ENCODE peak calls at places on chromosomes 12 and 14, in eight cellular contexts. E, M, Z, N, P, K, G and R are unnamed samples.

GRCh38 chr14:58815046-58815701 is 177.4 kb downstream of the DACT1 start:
- DNase-seq in E (no peak), M (no peak), Z (peak), N (no peak), P (no peak), K (no peak), G (no peak), R (no peak)

GRCh38 chr12:2637371-2637770 is 157.4 kb upstream of the FKBP4 start:
- DNase-seq in E (no peak), M (no peak), Z (no peak), N (no peak), P (peak), K (no peak), G (no peak), R (peak)

GRCh38 chr12:124532331-124532750 is 35.1 kb downstream of the NCOR2 start:
- DNase-seq in E (no peak), M (no peak), Z (peak), N (peak), P (no peak), K (no peak), G (no peak), R (no peak)

GRCh38 chr12:31393004-31393550 is 67.1 kb upstream of the SINHCAF start:
- DNase-seq in E (no peak), M (no peak), Z (no peak), N (no peak), P (no peak), K (no peak), G (no peak), R (no peak)

GRCh38 chr14:38316922-38317321 is 61.0 kb upstream of the CLEC14A start:
- DNase-seq in E (no peak), M (no peak), Z (no peak), N (no peak), P (no peak), K (no peak), G (no peak), R (no peak)

GRCh38 chr14:52895000-52895399 is 55.9 kb downstream of the FERMT2 start:
- DNase-seq in E (no peak), M (no peak), Z (no peak), N (no peak), P (no peak), K (peak), G (no peak), R (no peak)

GRCh38 chr14:35932659-35933159 is 106.6 kb downstream of the BRMS1L start:
- DNase-seq in E (no peak), M (no peak), Z (no peak), N (no peak), P (no peak), K (no peak), G (peak), R (no peak)

GRCh38 chr12:3295648-3296408 is 195.2 kb upstream of the PRMT8 start:
- DNase-seq in E (no peak), M (no peak), Z (no peak), N (no peak), P (no peak), K (peak), G (no peak), R (peak)

GRCh38 chr14:90348270-90348669 is 16.5 kb upstream of the NRDE2 start:
- DNase-seq in E (no peak), M (no peak), Z (no peak), N (no peak), P (no peak), K (no peak), G (no peak), R (no peak)

GRCh38 chr12:115322275-115322674 is 638.3 kb upstream of the TBX3 start:
- DNase-seq in E (no peak), M (no peak), Z (no peak), N (no peak), P (no peak), K (peak), G (no peak), R (no peak)

GRCh38 chr12:124279846-124280360 is 15.0 kb upstream of the RFLNA start:
- DNase-seq in E (no peak), M (no peak), Z (no peak), N (no peak), P (no peak), K (no peak), G (no peak), R (no peak)

GRCh38 chr12:51639361-51639760 is 48.3 kb downstream of the SCN8A start:
- DNase-seq in E (no peak), M (no peak), Z (no peak), N (no peak), P (no peak), K (no peak), G (no peak), R (no peak)

GRCh38 chr14:72606879-72607278 is 287.0 kb downstream of the DPF3 start:
- DNase-seq in E (no peak), M (no peak), Z (no peak), N (no peak), P (no peak), K (no peak), G (no peak), R (no peak)

GRCh38 chr12:93813181-93813580 is 136.0 kb downstream of the CRADD start:
- DNase-seq in E (no peak), M (no peak), Z (no peak), N (no peak), P (no peak), K (peak), G (no peak), R (no peak)

GRCh38 chr14:30035361-30035760 is 107.7 kb upstream of the PRKD1 start:
- DNase-seq in E (no peak), M (no peak), Z (no peak), N (no peak), P (no peak), K (no peak), G (no peak), R (no peak)

GRCh38 chr12:40618621-40619020 is 73.6 kb upstream of the CNTN1 start:
- DNase-seq in E (no peak), M (no peak), Z (no peak), N (no peak), P (no peak), K (no peak), G (no peak), R (no peak)

GRCh38 chr12:122537021-122537420 is 10.0 kb downstream of the KNTC1 start:
- DNase-seq in E (no peak), M (no peak), Z (no peak), N (no peak), P (no peak), K (no peak), G (no peak), R (no peak)

GRCh38 chr12:100706029-100706428 is 88.5 kb upstream of the ANO4 start:
- DNase-seq in E (peak), M (no peak), Z (no peak), N (no peak), P (no peak), K (peak), G (no peak), R (no peak)

GRCh38 chr14:91369628-91370445 is 47.8 kb downstream of the CCDC88C start:
- DNase-seq in E (no peak), M (no peak), Z (no peak), N (no peak), P (no peak), K (peak), G (no peak), R (no peak)

GRCh38 chr12:88764781-88765470 is 184.7 kb upstream of the KITLG start:
- DNase-seq in E (no peak), M (no peak), Z (no peak), N (no peak), P (no peak), K (peak), G (no peak), R (no peak)

GRCh38 chr12:10184261-10184843 is 5.5 kb downstream of the TMEM52B start:
- DNase-seq in E (no peak), M (no peak), Z (no peak), N (no peak), P (no peak), K (peak), G (no peak), R (no peak)

GRCh38 chr14:100739306-100739705 is 12.6 kb downstream of the DLK1 start:
- DNase-seq in E (no peak), M (peak), Z (peak), N (no peak), P (peak), K (no peak), G (no peak), R (no peak)

GRCh38 chr14:72544615-72545387 is 349.1 kb downstream of the DPF3 start:
- DNase-seq in E (no peak), M (no peak), Z (no peak), N (peak), P (no peak), K (no peak), G (no peak), R (no peak)

GRCh38 chr12:108596854-108597558 is 878 bp downstream of the TMEM119 start:
- DNase-seq in E (no peak), M (no peak), Z (peak), N (no peak), P (no peak), K (no peak), G (no peak), R (no peak)

GRCh38 chr12:108599541-108599940 is 1.7 kb upstream of the TMEM119 start:
- DNase-seq in E (no peak), M (no peak), Z (no peak), N (no peak), P (no peak), K (no peak), G (no peak), R (no peak)

GRCh38 chr12:108597559-108598471 is at the start of gene TMEM119:
- DNase-seq in E (no peak), M (peak), Z (peak), N (no peak), P (no peak), K (peak), G (no peak), R (peak)

GRCh38 chr12:108599948-108600701 is 2.2 kb upstream of the TMEM119 start:
- DNase-seq in E (no peak), M (no peak), Z (no peak), N (no peak), P (no peak), K (no peak), G (no peak), R (no peak)

GRCh38 chr12:108598553-108599250 is 818 bp upstream of the TMEM119 start:
- DNase-seq in E (no peak), M (no peak), Z (no peak), N (no peak), P (no peak), K (no peak), G (no peak), R (no peak)
- H3K4me3 ChIP-seq in E (no peak), M (no peak), Z (no peak), N (no peak), P (no peak), K (no peak), G (no peak), R (no peak)

DNA sequence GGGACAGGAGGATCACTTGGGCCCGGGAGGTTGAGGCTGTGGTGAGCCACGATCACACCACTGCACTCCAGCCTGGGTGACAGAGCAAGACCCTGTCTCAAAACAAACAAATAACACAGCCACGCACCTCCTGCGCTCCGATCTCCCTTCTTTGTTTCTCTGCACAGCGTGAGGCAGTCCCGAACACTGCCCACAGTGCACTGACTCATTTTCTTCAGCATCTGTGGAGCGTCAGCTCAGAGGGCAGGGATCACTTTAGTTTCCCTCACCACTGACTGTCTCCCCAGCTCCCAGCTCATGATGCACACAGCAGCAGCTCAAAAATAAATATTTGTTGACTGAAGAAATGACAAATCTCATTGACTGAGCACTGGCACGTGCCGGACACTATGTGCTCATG is 883 bp upstream of the MYL2 start:
- DNase-seq in E (peak), M (no peak), Z (no peak), N (no peak), P (no peak), K (peak), G (no peak), R (no peak)
- H3K27ac ChIP-seq in E (peak), M (no peak), Z (no peak), N (no peak), P (no peak), K (no peak), G (no peak), R (peak)

GRCh38 chr14:75979641-75980422 is 2.0 kb downstream of the TGFB3 start:
- DNase-seq in E (no peak), M (peak), Z (peak), N (no peak), P (no peak), K (no peak), G (peak), R (peak)

GRCh38 chr14:75977544-75977943 is 4.3 kb downstream of the TGFB3 start:
- DNase-seq in E (no peak), M (no peak), Z (no peak), N (no peak), P (no peak), K (no peak), G (no peak), R (no peak)

GRCh38 chr14:75979071-75979571 is 2.7 kb downstream of the TGFB3 start:
- DNase-seq in E (peak), M (peak), Z (peak), N (peak), P (peak), K (peak), G (peak), R (no peak)

GRCh38 chr14:75978249-75978731 is 3.5 kb downstream of the TGFB3 start:
- DNase-seq in E (no peak), M (peak), Z (peak), N (no peak), P (peak), K (no peak), G (peak), R (no peak)

DNA sequence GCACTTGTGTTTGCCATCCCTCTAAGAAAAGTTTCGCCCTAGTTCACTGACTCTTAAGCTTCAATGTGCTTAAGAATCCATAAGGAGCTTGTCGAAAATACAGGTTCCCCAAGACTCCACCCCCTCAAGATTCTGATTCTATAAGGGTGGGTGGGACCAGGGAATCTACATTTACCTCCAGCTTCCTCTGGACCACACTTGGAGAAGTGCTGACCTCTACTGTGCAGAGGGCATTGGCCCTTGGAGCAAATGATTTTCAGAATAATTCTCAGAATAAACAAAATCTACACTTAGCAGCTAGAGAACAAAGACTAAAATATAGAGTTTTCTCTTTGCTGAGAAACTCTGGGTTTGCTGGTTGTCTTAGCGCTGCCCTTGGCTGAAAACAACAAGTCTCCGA is 5.0 kb downstream of the TGFB3 start:
- DNase-seq in E (no peak), M (no peak), Z (no peak), N (peak), P (no peak), K (no peak), G (no peak), R (no peak)
- TF ChIP-seq CTCF in E (no peak), M (no peak), Z (peak), N (peak), P (no peak), K (no peak), G (no peak), R (no peak)

DNA sequence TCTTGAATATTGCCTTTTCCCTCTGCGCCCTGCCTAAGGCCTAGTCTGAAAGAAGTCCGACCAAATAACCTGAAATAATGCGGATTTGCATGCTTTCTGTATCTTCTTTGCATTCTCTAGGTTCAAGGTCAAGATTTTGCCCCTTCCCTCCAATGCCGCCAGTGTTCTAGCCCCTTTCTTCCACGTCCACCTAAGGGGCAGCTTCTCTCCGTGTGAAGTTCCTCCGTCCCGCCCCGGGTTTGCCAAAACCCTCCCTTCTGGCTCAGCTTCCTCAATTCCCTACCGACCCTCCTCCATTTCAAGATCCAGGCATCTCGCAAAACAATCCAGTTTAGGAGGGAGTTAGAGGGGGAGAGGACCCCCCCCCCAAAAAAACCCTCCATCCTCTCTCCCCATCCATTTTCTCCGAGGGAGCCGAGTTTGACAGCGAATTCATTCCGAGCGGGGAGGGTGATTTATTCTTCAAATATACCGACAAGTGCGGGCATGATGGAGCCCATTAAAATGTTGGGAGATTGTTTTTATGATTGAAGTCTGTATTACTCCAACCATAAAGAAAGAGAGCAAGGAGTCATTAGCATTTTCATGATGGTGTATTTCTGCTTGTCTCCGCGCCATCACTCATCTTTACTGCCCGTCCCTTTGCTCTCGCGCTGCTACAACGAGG is 20.9 kb upstream of the ATP5MC2 start:
- DNase-seq in E (no peak), M (no peak), Z (no peak), N (peak), P (no peak), K (no peak), G (no peak), R (no peak)
- H3K4me3 ChIP-seq in E (no peak), M (peak), Z (no peak), N (peak), P (peak), K (peak), G (peak), R (peak)